ENCODE peak calls at places on chromosomes 12 and 14, in eight cellular contexts. E is left lung; L is CD4-positive, CD25-positive, alpha-beta regulatory T cell; M is effector memory CD4-positive, alpha-beta T cell; B is AG04449; R is GM06990; N is cardiac muscle cell; K is A549. A is an unnamed sample.

GRCh38 chr12:113933201-113933786 is 32.8 kb downstream of the RBM19 start:
- DNase-seq in E (no peak), L (no peak), M (no peak), B (peak; percentile 33), R (no peak), N (peak; percentile 90), K (no peak), A (peak; percentile 80)

GRCh38 chr14:101476931-101477553 is 84.3 kb upstream of the DIO3 start:
- DNase-seq in E (peak; percentile 71), L (no peak), M (no peak), B (no peak), R (no peak), N (no peak), K (peak; percentile 96), A (no peak)

GRCh38 chr14:62209287-62209899 is 447.2 kb downstream of the SNAPC1 start:
- DNase-seq in E (no peak), L (no peak), M (no peak), B (peak; percentile 40), R (no peak), N (peak; percentile 92), K (no peak), A (peak; percentile 59)

GRCh38 chr12:107478881-107479280 is 206.7 kb upstream of the PWP1 start:
- DNase-seq in E (no peak), L (no peak), M (no peak), B (no peak), R (no peak), N (no peak), K (no peak), A (peak; percentile 38)

GRCh38 chr14:94761348-94761998 is 8.4 kb downstream of the GSC start:
- DNase-seq in E (no peak), L (no peak), M (no peak), B (no peak), R (no peak), N (no peak), K (no peak), A (no peak)

GRCh38 chr12:31317471-31318397 is 8.2 kb downstream of the SINHCAF start:
- DNase-seq in E (no peak), L (peak; percentile 57), M (no peak), B (no peak), R (no peak), N (peak; percentile 42), K (no peak), A (no peak)

GRCh38 chr14:29925736-29926135 is 1.9 kb downstream of the PRKD1 start:
- DNase-seq in E (no peak), L (no peak), M (no peak), B (no peak), R (no peak), N (peak; percentile 45), K (no peak), A (no peak)

GRCh38 chr14:78319826-78320635 is 149.9 kb downstream of the NRXN3 start:
- DNase-seq in E (no peak), L (no peak), M (no peak), B (no peak), R (no peak), N (no peak), K (no peak), A (no peak)

GRCh38 chr12:47837190-47838171 is 17.8 kb upstream of the HDAC7 start:
- DNase-seq in E (no peak), L (peak; percentile 80), M (peak; percentile 48), B (no peak), R (no peak), N (peak; percentile 78), K (peak; percentile 82), A (no peak)

GRCh38 chr12:118307069-118307954 is 65.4 kb downstream of the TAOK3 start:
- DNase-seq in E (no peak), L (peak; percentile 38), M (no peak), B (peak; percentile 91), R (peak; percentile 43), N (peak; percentile 87), K (peak; percentile 19), A (peak; percentile 76)

GRCh38 chr12:131102991-131103609 is 149.4 kb downstream of the ADGRD1 start:
- DNase-seq in E (peak; percentile 27), L (no peak), M (no peak), B (no peak), R (no peak), N (no peak), K (no peak), A (no peak)

GRCh38 chr12:1933342-1933992 is 15.0 kb upstream of the CACNA2D4 start:
- DNase-seq in E (no peak), L (no peak), M (no peak), B (no peak), R (peak; percentile 65), N (no peak), K (no peak), A (peak; percentile 61)

GRCh38 chr12:67758119-67758873 is 109.8 kb downstream of the DYRK2 start:
- DNase-seq in E (no peak), L (no peak), M (no peak), B (no peak), R (peak; percentile 25), N (peak; percentile 27), K (no peak), A (no peak)

GRCh38 chr12:88393017-88393767 is 187.1 kb downstream of the KITLG start:
- DNase-seq in E (no peak), L (peak; percentile 24), M (no peak), B (no peak), R (peak; percentile 15), N (peak; percentile 57), K (peak; percentile 53), A (no peak)

GRCh38 chr14:22803575-22803974 is 11.7 kb downstream of the SLC7A7 start:
- DNase-seq in E (no peak), L (no peak), M (no peak), B (no peak), R (peak; percentile 60), N (no peak), K (no peak), A (no peak)
- H3K4me3 ChIP-seq in E (no peak overlapping the region), L (no peak overlapping the region), M (no peak overlapping the region), B (no peak overlapping the region), R (no peak overlapping the region), N (no peak overlapping the region), K (no peak overlapping the region), A (no peak overlapping the region)

DNA sequence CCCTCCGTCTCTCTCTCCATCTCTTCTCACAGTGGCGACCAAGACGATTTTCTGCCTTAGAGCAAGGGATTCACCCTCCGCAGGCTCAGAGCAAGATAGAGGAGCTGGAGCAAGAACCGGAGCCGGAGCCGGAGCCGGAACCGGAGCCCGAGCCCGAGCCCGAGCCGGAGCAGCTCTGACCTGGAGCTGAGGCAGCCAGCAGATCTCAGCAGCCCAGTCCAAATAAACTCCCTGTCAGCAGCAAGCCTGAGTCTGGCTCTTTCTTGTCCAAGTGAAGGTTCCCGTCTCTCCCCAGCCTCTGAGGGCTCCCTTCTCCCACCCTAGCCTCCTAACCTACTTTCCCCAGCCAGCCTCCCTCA is 5.9 kb downstream of the LAG3 start:
- DNase-seq in E (no peak), L (no peak), M (no peak), B (no peak), R (no peak), N (peak; percentile 59), K (peak; percentile 41), A (no peak)
- H3K4me3 ChIP-seq in E (no peak overlapping the region), L (peak overlapping the region; percentile 37), M (peak overlapping the region; percentile 55), B (peak overlapping the region; percentile 54), R (no peak overlapping the region), N (peak overlapping the region; percentile 32), K (no peak overlapping the region), A (peak overlapping the region; percentile 41)

DNA sequence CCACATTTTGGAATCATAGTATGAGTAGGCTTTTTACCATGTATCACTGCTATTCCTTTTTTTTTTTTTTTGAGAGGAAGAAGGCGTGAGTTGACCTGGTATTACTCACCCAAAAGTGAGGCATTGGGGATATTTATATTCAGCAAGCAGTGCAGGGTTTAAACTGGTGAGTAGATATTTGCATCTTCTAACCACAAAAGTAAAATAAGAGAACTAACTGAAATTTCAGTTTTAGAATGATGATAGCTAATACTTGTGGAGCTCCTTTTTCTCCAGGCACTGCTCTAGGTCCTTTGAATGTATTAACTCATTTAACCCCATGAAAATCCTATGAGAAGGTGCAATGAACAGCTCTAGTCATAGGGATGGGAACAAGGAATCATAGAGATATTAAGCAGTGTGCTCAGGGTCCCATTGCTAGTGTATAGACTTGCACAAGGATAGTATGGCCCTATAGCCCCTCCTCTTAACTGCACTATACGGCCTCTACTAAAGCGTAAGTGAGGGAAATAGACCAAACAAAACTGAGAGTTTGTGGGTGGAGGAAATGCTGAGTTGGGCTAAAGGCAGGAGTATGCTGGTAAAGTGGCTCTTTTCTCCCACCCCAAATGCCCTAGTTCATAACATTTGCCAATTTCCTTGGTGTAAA is 104.3 kb upstream of the MAX start:
- DNase-seq in E (no peak), L (peak; percentile 61), M (no peak), B (peak; percentile 37), R (peak; percentile 79), N (no peak), K (no peak), A (no peak)
- H3K4me3 ChIP-seq in E (no peak overlapping the region), L (peak overlapping the region; percentile 67), M (peak overlapping the region; percentile 9), B (no peak overlapping the region), R (peak overlapping the region; percentile 39), N (no peak overlapping the region), K (no peak overlapping the region), A (no peak overlapping the region)

GRCh38 chr12:26523708-26524150 is 309.3 kb downstream of the ITPR2 start:
- DNase-seq in E (peak; percentile 91), L (no peak), M (no peak), B (peak; percentile 71), R (no peak), N (peak; percentile 98), K (no peak), A (peak; percentile 71)
- H3K4me3 ChIP-seq in E (no peak overlapping the region), L (no peak overlapping the region), M (no peak overlapping the region), B (no peak overlapping the region), R (no peak overlapping the region), N (no peak overlapping the region), K (no peak overlapping the region), A (no peak overlapping the region)

A was measured in skeletal muscle cell.